ENCODE peak calls at places on chromosomes 11 and 22, in six cellular contexts. Y is fibroblast of lung, U is astrocyte of the spinal cord, P is brain microvascular endothelial cell, Q is right lobe of liver, C is GM06990. I is an unnamed sample.

GRCh38 chr22:30429887-30430286 is 4.3 kb downstream of the MTFP1 start:
- DNase-seq in Q (no peak), Y (no peak), U (no peak), P (no peak), C (no peak), I (no peak)

GRCh38 chr22:34975721-34976120 is 90.2 kb upstream of the ISX start:
- DNase-seq in Y (no peak), P (no peak), U (no peak), Q (no peak), C (no peak), I (no peak)

GRCh38 chr11:73269353-73270088 is 2.6 kb upstream of the P2RY6 start:
- DNase-seq in C (no peak), Y (no peak), U (no peak), Q (peak; percentile 39), P (no peak), I (no peak)

GRCh38 chr22:17035246-17035645 is 27.2 kb upstream of the GAB4 start:
- DNase-seq in U (no peak), Y (no peak), C (no peak), P (no peak), Q (no peak), I (no peak)

GRCh38 chr22:24434472-24435322 is 7.3 kb downstream of the ADORA2A start:
- DNase-seq in Y (no peak), P (peak; percentile 37), C (peak; percentile 86), Q (no peak), U (no peak), I (no peak)

GRCh38 chr22:20015971-20016733 is 471 bp downstream of the ARVCF start:
- DNase-seq in U (no peak), C (no peak), Q (no peak), P (no peak), Y (no peak), I (no peak)

GRCh38 chr11:72425053-72425980 is 9.0 kb downstream of the CLPB start:
- DNase-seq in P (no peak), Q (no peak), C (no peak), Y (no peak), U (no peak), I (no peak)

GRCh38 chr11:61967924-61968757 is 707 bp upstream of the FTH1 start:
- DNase-seq in Q (peak; percentile 67), P (no peak), Y (peak; percentile 35), C (peak; percentile 88), U (peak; percentile 20), I (no peak)

GRCh38 chr11:70174846-70175764 is 28.0 kb upstream of the FADD start:
- DNase-seq in P (no peak), C (no peak), Y (no peak), Q (no peak), U (no peak), I (no peak)

GRCh38 chr11:1654388-1655167 is 25.0 kb downstream of the KRTAP5-5 start:
- DNase-seq in P (no peak), C (no peak), Y (no peak), Q (peak; percentile 85), U (no peak), I (no peak)

GRCh38 chr22:23862103-23862502 is 4.4 kb downstream of the SLC2A11 start:
- DNase-seq in C (no peak), Q (no peak), Y (peak; percentile 51), P (peak; percentile 34), U (peak; percentile 39), I (no peak)

GRCh38 chr11:126891556-126892217 is 108.9 kb downstream of the KIRREL3 start:
- DNase-seq in Q (no peak), U (peak; percentile 19), Y (no peak), C (no peak), P (no peak), I (no peak)

GRCh38 chr11:32113200-32113599 is 22.3 kb downstream of the RCN1 start:
- DNase-seq in U (peak; percentile 65), P (peak; percentile 54), Q (no peak), C (no peak), Y (peak; percentile 93), I (no peak)

GRCh38 chr11:60993611-60994010 is 22.1 kb downstream of the CD6 start:
- DNase-seq in Q (no peak), U (no peak), C (no peak), Y (no peak), P (no peak), I (no peak)

GRCh38 chr22:36554101-36554500 is 25.1 kb upstream of the EIF3D start:
- DNase-seq in C (no peak), Q (no peak), P (no peak), Y (no peak), U (no peak), I (no peak)

GRCh38 chr11:30285416-30286121 is 37.3 kb upstream of the ARL14EP start:
- DNase-seq in C (no peak), Q (no peak), P (peak; percentile 4), Y (no peak), U (no peak), I (no peak)

GRCh38 chr11:90874281-90874680 is 651.4 kb upstream of the CHORDC1 start:
- DNase-seq in Q (no peak), Y (no peak), U (no peak), P (no peak), C (no peak), I (no peak)

GRCh38 chr11:6390718-6391547 is 659 bp downstream of the SMPD1 start:
- DNase-seq in P (no peak), Q (no peak), C (no peak), Y (no peak), U (no peak), I (no peak)

GRCh38 chr22:40728731-40729189 is 49.5 kb downstream of the MCHR1 start:
- DNase-seq in Q (no peak), C (no peak), Y (peak; percentile 17), U (peak; percentile 15), P (no peak), I (no peak)

GRCh38 chr11:129828301-129828836 is 12.7 kb downstream of the TMEM45B start:
- DNase-seq in Q (no peak), P (no peak), U (no peak), Y (no peak), C (no peak), I (no peak)

GRCh38 chr11:61971177-61972111 is 4.0 kb upstream of the FTH1 start:
- DNase-seq in U (peak; percentile 99), P (peak; percentile 99), Q (peak; percentile 98), Y (peak; percentile 100), C (peak; percentile 82), I (peak; percentile 95)

GRCh38 chr11:57376095-57376812 is 4.7 kb downstream of the PRG3 start:
- DNase-seq in P (no peak), U (no peak), Y (no peak), Q (no peak), C (no peak), I (no peak)

GRCh38 chr11:98069861-98070260 is 950.9 kb upstream of the CNTN5 start:
- DNase-seq in Q (no peak), C (no peak), U (no peak), P (no peak), Y (no peak), I (no peak)

GRCh38 chr11:7442588-7443215 is 42.6 kb upstream of the OLFML1 start:
- DNase-seq in Q (peak; percentile 72), P (peak; percentile 71), Y (peak; percentile 49), U (peak; percentile 15), C (peak; percentile 24), I (no peak)

GRCh38 chr11:120543816-120544215 is 32.3 kb downstream of the GRIK4 start:
- DNase-seq in U (no peak), P (no peak), Y (no peak), Q (no peak), C (no peak), I (no peak)

GRCh38 chr11:6992026-6992425 is 28.1 kb downstream of the ZNF214 start:
- DNase-seq in Q (no peak), U (peak; percentile 11), Y (peak; percentile 39), C (no peak), P (no peak), I (no peak)

GRCh38 chr11:113874920-113875413 is 405 bp downstream of the USP28 start:
- DNase-seq in Y (peak; percentile 30), Q (no peak), C (no peak), U (peak; percentile 39), P (peak; percentile 6), I (no peak)

GRCh38 chr11:43556269-43556668 is 124.3 kb upstream of the HSD17B12 start:
- DNase-seq in C (no peak), P (no peak), U (no peak), Q (no peak), Y (no peak), I (no peak)

GRCh38 chr11:43556892-43557291 is 123.6 kb upstream of the HSD17B12 start:
- DNase-seq in U (no peak), P (no peak), Q (no peak), Y (no peak), C (no peak), I (no peak)

GRCh38 chr11:43558056-43558455 is 122.5 kb upstream of the HSD17B12 start:
- DNase-seq in C (no peak), P (no peak), Q (no peak), U (no peak), Y (no peak), I (no peak)

GRCh38 chr11:43558556-43559127 is 121.9 kb upstream of the HSD17B12 start:
- DNase-seq in Q (no peak), Y (no peak), P (no peak), U (no peak), C (no peak), I (no peak)

DNA sequence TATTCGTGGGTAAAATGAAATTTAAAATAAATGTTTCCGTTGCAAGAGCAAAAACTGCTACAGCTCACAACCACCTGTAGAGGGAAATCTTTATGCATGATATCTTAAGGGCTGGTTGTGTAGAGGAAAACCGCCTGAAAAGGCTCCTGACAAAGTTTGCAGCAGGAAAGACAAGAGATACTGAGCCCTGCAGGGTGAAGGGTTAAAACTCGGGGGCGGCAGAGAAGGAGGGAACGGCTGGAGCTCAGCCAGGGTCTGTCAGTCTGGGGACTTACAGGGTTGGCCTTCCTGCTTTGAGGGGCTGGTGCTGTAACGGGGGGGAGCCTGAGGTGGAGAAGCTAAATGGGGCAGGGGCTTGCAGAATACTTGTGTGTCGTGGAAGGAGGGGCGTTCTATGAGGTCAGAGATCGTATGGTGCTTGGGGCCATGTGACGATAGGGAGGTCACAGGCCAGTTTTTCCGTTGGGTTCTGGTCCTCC is 122.9 kb upstream of the HSD17B12 start:
- DNase-seq in C (no peak), Y (peak; percentile 22), P (no peak), Q (no peak), U (no peak), I (no peak)
- TF ChIP-seq CTCF in C (peak; percentile 4), Y (peak; percentile 28), P (peak; percentile 33), Q (peak; percentile 9), U (peak; percentile 32), I (no peak)

GRCh38 chr22:32531955-32532818 is 57.6 kb downstream of the FBXO7 start:
- DNase-seq in Q (peak; percentile 49), Y (peak; percentile 92), P (peak; percentile 70), C (no peak), U (peak; percentile 77), I (peak; percentile 36)
- H3K4me3 ChIP-seq in Q (no peak overlapping the region), Y (no peak overlapping the region), P (no peak overlapping the region), C (no peak overlapping the region), U (no peak overlapping the region), I (no peak overlapping the region)

DNA sequence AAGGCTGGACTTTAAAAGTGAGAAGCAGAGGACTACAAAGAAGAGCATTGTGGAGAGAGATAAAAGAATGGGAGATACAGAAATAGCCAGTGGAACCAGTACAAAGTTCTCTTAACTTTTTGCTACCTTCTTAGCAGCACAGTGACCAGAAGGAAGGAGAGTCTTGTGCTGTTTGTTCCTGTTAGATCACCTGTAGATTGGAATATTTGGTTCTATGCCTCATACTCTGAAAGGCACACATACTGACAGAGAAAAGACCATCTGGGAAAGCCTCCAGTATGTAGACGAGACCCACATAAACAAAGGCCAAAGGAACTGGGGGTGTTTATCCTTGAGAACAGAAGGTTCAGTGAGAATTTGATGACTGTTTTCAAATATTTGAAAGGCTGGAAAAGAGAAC is 18.7 kb downstream of the RNF141 start:
- DNase-seq in P (no peak), Q (no peak), C (no peak), Y (no peak), U (no peak), I (no peak)
- TF ChIP-seq CTCF in P (no peak), Q (no peak), C (no peak), Y (no peak), U (no peak), I (no peak)

GRCh38 chr11:43581370-43582023 is 99.0 kb upstream of the HSD17B12 start:
- DNase-seq in Y (no peak), Q (no peak), U (no peak), P (no peak), C (no peak), I (no peak)
- H3K4me3 ChIP-seq in Y (peak overlapping the region; percentile 57), Q (no peak overlapping the region), U (no peak overlapping the region), P (no peak overlapping the region), C (peak overlapping the region; percentile 44), I (peak overlapping the region; percentile 40)

I was measured in AG04449.